ENCODE peak calls at places on chromosomes 3 and 15, in five cellular contexts. One of them, this sample, is unnamed.

GRCh38 chr3:27712136-27713065 is 9.7 kb downstream of the EOMES start:
- DNase-seq in kidney glomerular epithelial cell: peak
- DNase-seq in colonic mucosa: peak
- DNase-seq in aorta: peak
- DNase-seq in gastrocnemius medialis: peak
- DNase-seq in this sample: peak

GRCh38 chr3:55558316-55558715 is 71.2 kb upstream of the WNT5A start:
- DNase-seq in kidney glomerular epithelial cell: no peak
- DNase-seq in colonic mucosa: no peak
- DNase-seq in aorta: no peak
- DNase-seq in gastrocnemius medialis: no peak
- DNase-seq in this sample: peak

GRCh38 chr3:62467936-62468722 is 94.8 kb upstream of the FEZF2 start:
- DNase-seq in kidney glomerular epithelial cell: no peak
- DNase-seq in colonic mucosa: no peak
- DNase-seq in aorta: no peak
- DNase-seq in gastrocnemius medialis: no peak
- DNase-seq in this sample: peak

GRCh38 chr3:17144665-17144993 is 259.9 kb downstream of the PLCL2 start:
- DNase-seq in kidney glomerular epithelial cell: no peak
- DNase-seq in colonic mucosa: no peak
- DNase-seq in aorta: no peak
- DNase-seq in gastrocnemius medialis: no peak
- DNase-seq in this sample: no peak

GRCh38 chr3:183698760-183699159 is 1.2 kb downstream of the YEATS2 start:
- DNase-seq in kidney glomerular epithelial cell: no peak
- DNase-seq in colonic mucosa: peak
- DNase-seq in aorta: no peak
- DNase-seq in gastrocnemius medialis: no peak
- DNase-seq in this sample: peak

GRCh38 chr3:141076821-141077571 is 25.8 kb downstream of the SPSB4 start:
- DNase-seq in kidney glomerular epithelial cell: peak
- DNase-seq in colonic mucosa: peak
- DNase-seq in aorta: peak
- DNase-seq in gastrocnemius medialis: no peak
- DNase-seq in this sample: peak

GRCh38 chr3:10459954-10460754 is 45.2 kb downstream of the ATP2B2 start:
- DNase-seq in kidney glomerular epithelial cell: peak
- DNase-seq in colonic mucosa: peak
- DNase-seq in aorta: no peak
- DNase-seq in gastrocnemius medialis: peak
- DNase-seq in this sample: peak

GRCh38 chr3:27467545-27467944 is 16.6 kb downstream of the SLC4A7 start:
- DNase-seq in kidney glomerular epithelial cell: peak
- DNase-seq in colonic mucosa: no peak
- DNase-seq in aorta: no peak
- DNase-seq in gastrocnemius medialis: no peak
- DNase-seq in this sample: peak

GRCh38 chr3:72191211-72191960 is 406.4 kb upstream of the PROK2 start:
- DNase-seq in kidney glomerular epithelial cell: no peak
- DNase-seq in colonic mucosa: no peak
- DNase-seq in aorta: no peak
- DNase-seq in gastrocnemius medialis: peak
- DNase-seq in this sample: no peak

GRCh38 chr3:132180337-132180791 is 136.8 kb upstream of the ACP3 start:
- DNase-seq in kidney glomerular epithelial cell: peak
- DNase-seq in colonic mucosa: no peak
- DNase-seq in aorta: no peak
- DNase-seq in gastrocnemius medialis: no peak
- DNase-seq in this sample: peak

GRCh38 chr15:48084759-48085420 is 35.9 kb upstream of the SLC24A5 start:
- DNase-seq in kidney glomerular epithelial cell: peak
- DNase-seq in colonic mucosa: no peak
- DNase-seq in aorta: no peak
- DNase-seq in gastrocnemius medialis: no peak
- DNase-seq in this sample: peak

GRCh38 chr3:182618085-182618732 is 175.1 kb upstream of the ATP11B start:
- DNase-seq in kidney glomerular epithelial cell: peak
- DNase-seq in colonic mucosa: no peak
- DNase-seq in aorta: no peak
- DNase-seq in gastrocnemius medialis: no peak
- DNase-seq in this sample: peak

GRCh38 chr15:89002281-89002761 is 85.9 kb upstream of the ABHD2 start:
- DNase-seq in kidney glomerular epithelial cell: peak
- DNase-seq in colonic mucosa: no peak
- DNase-seq in aorta: peak
- DNase-seq in gastrocnemius medialis: no peak
- DNase-seq in this sample: no peak

GRCh38 chr15:95323798-95324197 is 1006.7 kb upstream of the NR2F2 start:
- DNase-seq in kidney glomerular epithelial cell: peak
- DNase-seq in colonic mucosa: no peak
- DNase-seq in aorta: no peak
- DNase-seq in gastrocnemius medialis: no peak
- DNase-seq in this sample: no peak

GRCh38 chr3:171239757-171240503 is 213.4 kb upstream of the SLC2A2 start:
- DNase-seq in kidney glomerular epithelial cell: no peak
- DNase-seq in colonic mucosa: no peak
- DNase-seq in aorta: no peak
- DNase-seq in gastrocnemius medialis: no peak
- DNase-seq in this sample: no peak

GRCh38 chr3:7789324-7789723 is 712.3 kb upstream of the LMCD1 start:
- DNase-seq in kidney glomerular epithelial cell: no peak
- DNase-seq in colonic mucosa: no peak
- DNase-seq in aorta: no peak
- DNase-seq in gastrocnemius medialis: no peak
- DNase-seq in this sample: no peak

GRCh38 chr3:114079761-114080160 is 23.2 kb downstream of the QTRT2 start:
- DNase-seq in kidney glomerular epithelial cell: no peak
- DNase-seq in colonic mucosa: no peak
- DNase-seq in aorta: no peak
- DNase-seq in gastrocnemius medialis: no peak
- DNase-seq in this sample: no peak

This sample was measured in astrocyte of the hippocampus.